ENCODE peak calls at places on chromosomes 3 and 15, in ten cellular contexts. One of them, this sample, is unnamed.

GRCh38 chr3:157026091-157026490 is 133.9 kb downstream of the CCNL1 start:
- DNase-seq in bronchial epithelial cell: peak
- DNase-seq in cardiac muscle cell: no peak
- DNase-seq in lower leg skin: no peak
- DNase-seq in upper lobe of right lung: no peak
- DNase-seq in AG09309: peak
- DNase-seq in body of pancreas: no peak
- DNase-seq in AG04450: no peak
- DNase-seq in uterus: no peak
- DNase-seq in AG09319: no peak
- DNase-seq in this sample: no peak

GRCh38 chr15:92773340-92773739 is 117.8 kb upstream of the FAM174B start:
- DNase-seq in AG04450: no peak
- DNase-seq in cardiac muscle cell: no peak
- DNase-seq in lower leg skin: no peak
- DNase-seq in uterus: no peak
- DNase-seq in AG09309: no peak
- DNase-seq in body of pancreas: no peak
- DNase-seq in bronchial epithelial cell: no peak
- DNase-seq in AG09319: no peak
- DNase-seq in upper lobe of right lung: no peak
- DNase-seq in this sample: no peak

GRCh38 chr15:89127054-89127702 is 38.9 kb downstream of the ABHD2 start:
- DNase-seq in upper lobe of right lung: no peak
- DNase-seq in AG04450: no peak
- DNase-seq in AG09319: no peak
- DNase-seq in bronchial epithelial cell: peak
- DNase-seq in lower leg skin: no peak
- DNase-seq in AG09309: no peak
- DNase-seq in uterus: no peak
- DNase-seq in cardiac muscle cell: no peak
- DNase-seq in body of pancreas: no peak
- DNase-seq in this sample: no peak

GRCh38 chr3:187919990-187920389 is 174.7 kb upstream of the BCL6 start:
- DNase-seq in lower leg skin: no peak
- DNase-seq in upper lobe of right lung: no peak
- DNase-seq in AG04450: no peak
- DNase-seq in AG09309: no peak
- DNase-seq in cardiac muscle cell: no peak
- DNase-seq in uterus: no peak
- DNase-seq in AG09319: no peak
- DNase-seq in body of pancreas: no peak
- DNase-seq in bronchial epithelial cell: peak
- DNase-seq in this sample: no peak

GRCh38 chr15:96421211-96421610 is 90.7 kb downstream of the NR2F2 start:
- DNase-seq in body of pancreas: no peak
- DNase-seq in AG09309: no peak
- DNase-seq in cardiac muscle cell: no peak
- DNase-seq in AG04450: peak
- DNase-seq in lower leg skin: no peak
- DNase-seq in uterus: no peak
- DNase-seq in upper lobe of right lung: no peak
- DNase-seq in AG09319: no peak
- DNase-seq in bronchial epithelial cell: peak
- DNase-seq in this sample: no peak

GRCh38 chr3:37453393-37454391 is 279.3 kb upstream of the LRRFIP2 start:
- DNase-seq in uterus: peak
- DNase-seq in upper lobe of right lung: peak
- DNase-seq in AG09309: no peak
- DNase-seq in lower leg skin: no peak
- DNase-seq in body of pancreas: peak
- DNase-seq in AG04450: no peak
- DNase-seq in cardiac muscle cell: peak
- DNase-seq in AG09319: no peak
- DNase-seq in bronchial epithelial cell: no peak
- DNase-seq in this sample: peak

GRCh38 chr15:52112203-52112750 is 298 bp downstream of the BCL2L10 start:
- DNase-seq in cardiac muscle cell: no peak
- DNase-seq in AG09309: no peak
- DNase-seq in body of pancreas: peak
- DNase-seq in lower leg skin: no peak
- DNase-seq in upper lobe of right lung: peak
- DNase-seq in AG09319: no peak
- DNase-seq in AG04450: no peak
- DNase-seq in uterus: no peak
- DNase-seq in bronchial epithelial cell: no peak
- DNase-seq in this sample: peak

GRCh38 chr15:69089258-69089657 is 71.2 kb upstream of the GLCE start:
- DNase-seq in uterus: no peak
- DNase-seq in cardiac muscle cell: no peak
- DNase-seq in upper lobe of right lung: no peak
- DNase-seq in AG09319: no peak
- DNase-seq in lower leg skin: no peak
- DNase-seq in AG09309: no peak
- DNase-seq in AG04450: no peak
- DNase-seq in bronchial epithelial cell: no peak
- DNase-seq in body of pancreas: no peak
- DNase-seq in this sample: no peak

GRCh38 chr3:45225465-45226205 is 452 bp downstream of the TMEM158 start:
- DNase-seq in AG09319: no peak
- DNase-seq in cardiac muscle cell: peak
- DNase-seq in bronchial epithelial cell: no peak
- DNase-seq in uterus: no peak
- DNase-seq in lower leg skin: no peak
- DNase-seq in AG09309: no peak
- DNase-seq in upper lobe of right lung: peak
- DNase-seq in AG04450: no peak
- DNase-seq in body of pancreas: peak
- DNase-seq in this sample: peak

GRCh38 chr3:183449791-183450190 is 21.4 kb upstream of the MCF2L2 start:
- DNase-seq in uterus: no peak
- DNase-seq in body of pancreas: no peak
- DNase-seq in cardiac muscle cell: peak
- DNase-seq in upper lobe of right lung: no peak
- DNase-seq in AG09319: no peak
- DNase-seq in AG04450: no peak
- DNase-seq in lower leg skin: no peak
- DNase-seq in AG09309: no peak
- DNase-seq in bronchial epithelial cell: no peak
- DNase-seq in this sample: no peak

GRCh38 chr3:32480596-32480995 is 22.1 kb downstream of the CMTM6 start:
- DNase-seq in lower leg skin: no peak
- DNase-seq in bronchial epithelial cell: no peak
- DNase-seq in AG04450: no peak
- DNase-seq in AG09319: no peak
- DNase-seq in uterus: no peak
- DNase-seq in AG09309: no peak
- DNase-seq in body of pancreas: no peak
- DNase-seq in upper lobe of right lung: no peak
- DNase-seq in cardiac muscle cell: no peak
- DNase-seq in this sample: no peak

GRCh38 chr15:40067921-40068624 is 29.1 kb upstream of the SRP14 start:
- DNase-seq in body of pancreas: no peak
- DNase-seq in lower leg skin: no peak
- DNase-seq in AG09309: no peak
- DNase-seq in bronchial epithelial cell: no peak
- DNase-seq in upper lobe of right lung: no peak
- DNase-seq in cardiac muscle cell: no peak
- DNase-seq in uterus: no peak
- DNase-seq in AG04450: no peak
- DNase-seq in AG09319: no peak
- DNase-seq in this sample: no peak

GRCh38 chr15:38905634-38906033 is 341.0 kb upstream of the RASGRP1 start:
- DNase-seq in bronchial epithelial cell: peak
- DNase-seq in body of pancreas: no peak
- DNase-seq in cardiac muscle cell: no peak
- DNase-seq in upper lobe of right lung: no peak
- DNase-seq in AG04450: no peak
- DNase-seq in AG09319: no peak
- DNase-seq in lower leg skin: no peak
- DNase-seq in uterus: no peak
- DNase-seq in AG09309: no peak
- DNase-seq in this sample: no peak

GRCh38 chr15:78638658-78639314 is 2.2 kb downstream of the CHRNB4 start:
- DNase-seq in uterus: no peak
- DNase-seq in upper lobe of right lung: peak
- DNase-seq in AG04450: no peak
- DNase-seq in body of pancreas: peak
- DNase-seq in AG09319: no peak
- DNase-seq in lower leg skin: no peak
- DNase-seq in bronchial epithelial cell: peak
- DNase-seq in cardiac muscle cell: peak
- DNase-seq in AG09309: no peak
- DNase-seq in this sample: no peak

GRCh38 chr3:124463234-124463633 is 267.0 kb upstream of the UMPS start:
- DNase-seq in lower leg skin: no peak
- DNase-seq in upper lobe of right lung: no peak
- DNase-seq in bronchial epithelial cell: no peak
- DNase-seq in body of pancreas: no peak
- DNase-seq in AG04450: no peak
- DNase-seq in AG09319: no peak
- DNase-seq in cardiac muscle cell: no peak
- DNase-seq in AG09309: no peak
- DNase-seq in uterus: no peak
- DNase-seq in this sample: no peak
- TF ChIP-seq CTCF in lower leg skin: no peak
- TF ChIP-seq CTCF in upper lobe of right lung: no peak
- TF ChIP-seq CTCF in bronchial epithelial cell: no peak
- TF ChIP-seq CTCF in body of pancreas: no peak
- TF ChIP-seq CTCF in AG04450: peak
- TF ChIP-seq CTCF in AG09319: no peak
- TF ChIP-seq CTCF in cardiac muscle cell: no peak
- TF ChIP-seq CTCF in AG09309: no peak
- TF ChIP-seq CTCF in uterus: no peak
- TF ChIP-seq CTCF in this sample: no peak

GRCh38 chr3:71607364-71607763 is 23.8 kb upstream of the FOXP1 start:
- DNase-seq in cardiac muscle cell: no peak
- DNase-seq in bronchial epithelial cell: no peak
- DNase-seq in body of pancreas: no peak
- DNase-seq in AG04450: no peak
- DNase-seq in AG09309: no peak
- DNase-seq in AG09319: no peak
- DNase-seq in upper lobe of right lung: no peak
- DNase-seq in uterus: no peak
- DNase-seq in lower leg skin: no peak
- DNase-seq in this sample: no peak
- TF ChIP-seq CTCF in cardiac muscle cell: no peak
- TF ChIP-seq CTCF in bronchial epithelial cell: no peak
- TF ChIP-seq CTCF in body of pancreas: no peak
- TF ChIP-seq CTCF in AG04450: no peak
- TF ChIP-seq CTCF in AG09309: no peak
- TF ChIP-seq CTCF in AG09319: no peak
- TF ChIP-seq CTCF in upper lobe of right lung: no peak
- TF ChIP-seq CTCF in uterus: no peak
- TF ChIP-seq CTCF in lower leg skin: no peak
- TF ChIP-seq CTCF in this sample: no peak

GRCh38 chr3:63333815-63334214 is 55.7 kb downstream of the SYNPR start:
- DNase-seq in AG09309: no peak
- DNase-seq in body of pancreas: no peak
- DNase-seq in AG09319: no peak
- DNase-seq in AG04450: no peak
- DNase-seq in cardiac muscle cell: peak
- DNase-seq in lower leg skin: no peak
- DNase-seq in bronchial epithelial cell: peak
- DNase-seq in upper lobe of right lung: no peak
- DNase-seq in uterus: no peak
- DNase-seq in this sample: no peak
- TF ChIP-seq CTCF in AG09309: no peak
- TF ChIP-seq CTCF in body of pancreas: peak
- TF ChIP-seq CTCF in AG09319: no peak
- TF ChIP-seq CTCF in AG04450: no peak
- TF ChIP-seq CTCF in cardiac muscle cell: peak
- TF ChIP-seq CTCF in lower leg skin: no peak
- TF ChIP-seq CTCF in bronchial epithelial cell: no peak
- TF ChIP-seq CTCF in upper lobe of right lung: peak
- TF ChIP-seq CTCF in uterus: no peak
- TF ChIP-seq CTCF in this sample: no peak

DNA sequence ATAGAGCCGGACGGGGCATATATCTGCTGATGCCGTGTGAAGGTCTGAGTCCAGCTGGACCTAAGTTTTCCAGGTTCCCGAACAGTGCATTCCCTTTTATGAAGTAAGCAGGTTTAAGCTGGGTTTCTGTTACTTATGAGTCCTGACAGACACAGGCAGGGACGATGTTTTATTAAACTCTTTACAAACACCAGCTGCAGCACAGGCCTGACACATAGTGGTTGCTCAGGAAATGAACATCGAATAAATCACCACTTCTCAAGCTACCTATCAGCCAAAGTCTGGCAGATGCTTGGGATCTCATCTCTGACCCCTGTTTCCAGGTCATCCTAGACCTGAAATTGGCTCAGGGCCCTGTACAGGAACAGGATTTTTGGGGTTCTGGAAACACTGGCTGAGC is 50.9 kb upstream of the RAD18 start:
- DNase-seq in uterus: no peak
- DNase-seq in bronchial epithelial cell: peak
- DNase-seq in AG09319: no peak
- DNase-seq in upper lobe of right lung: no peak
- DNase-seq in lower leg skin: no peak
- DNase-seq in AG09309: no peak
- DNase-seq in AG04450: no peak
- DNase-seq in body of pancreas: no peak
- DNase-seq in cardiac muscle cell: peak
- DNase-seq in this sample: no peak
- TF ChIP-seq CTCF in uterus: no peak
- TF ChIP-seq CTCF in bronchial epithelial cell: no peak
- TF ChIP-seq CTCF in AG09319: peak
- TF ChIP-seq CTCF in upper lobe of right lung: no peak
- TF ChIP-seq CTCF in lower leg skin: no peak
- TF ChIP-seq CTCF in AG09309: peak
- TF ChIP-seq CTCF in AG04450: peak
- TF ChIP-seq CTCF in body of pancreas: no peak
- TF ChIP-seq CTCF in cardiac muscle cell: peak
- TF ChIP-seq CTCF in this sample: no peak

DNA sequence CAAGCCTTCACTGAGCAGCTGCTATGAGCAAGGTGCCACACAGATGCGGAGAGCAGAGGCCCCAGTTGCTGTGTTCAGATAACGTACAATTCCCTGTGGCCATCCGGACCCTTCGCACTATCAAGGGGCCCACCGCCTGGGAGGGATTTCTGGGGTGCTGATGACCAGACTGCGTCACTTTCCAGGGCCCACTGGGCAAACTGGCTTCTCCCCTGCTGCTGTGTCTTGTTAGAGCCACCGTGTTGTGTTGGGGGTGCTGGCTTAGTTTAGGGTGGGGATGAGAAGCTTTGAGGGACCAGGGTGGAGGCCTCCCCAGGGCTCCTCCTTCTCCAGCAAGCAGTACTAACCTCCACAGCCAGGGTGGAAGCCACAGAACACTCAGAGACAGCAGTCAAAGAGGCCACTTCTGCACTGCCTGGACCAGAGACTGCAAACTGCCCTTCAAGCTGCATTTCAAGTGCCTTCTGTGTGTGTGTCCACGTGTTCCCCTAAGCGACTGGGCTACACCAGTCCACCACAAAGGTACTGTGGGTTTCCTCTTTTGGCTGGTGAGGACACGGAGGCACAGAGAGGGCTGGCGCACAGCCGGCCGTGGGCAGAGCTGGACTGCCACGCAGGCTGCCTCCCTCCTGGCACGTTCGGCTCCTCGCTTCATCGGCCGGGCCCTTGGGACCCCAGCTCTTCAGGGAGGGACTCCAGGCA is 61.1 kb downstream of the MGLL start:
- DNase-seq in AG09319: no peak
- DNase-seq in upper lobe of right lung: peak
- DNase-seq in cardiac muscle cell: no peak
- DNase-seq in AG09309: no peak
- DNase-seq in lower leg skin: no peak
- DNase-seq in AG04450: no peak
- DNase-seq in uterus: no peak
- DNase-seq in body of pancreas: no peak
- DNase-seq in bronchial epithelial cell: no peak
- DNase-seq in this sample: peak
- TF ChIP-seq CTCF in AG09319: no peak
- TF ChIP-seq CTCF in upper lobe of right lung: peak
- TF ChIP-seq CTCF in cardiac muscle cell: no peak
- TF ChIP-seq CTCF in AG09309: peak
- TF ChIP-seq CTCF in lower leg skin: no peak
- TF ChIP-seq CTCF in AG04450: no peak
- TF ChIP-seq CTCF in uterus: no peak
- TF ChIP-seq CTCF in body of pancreas: no peak
- TF ChIP-seq CTCF in bronchial epithelial cell: no peak
- TF ChIP-seq CTCF in this sample: peak

This sample was measured in lower lobe of right lung.